ENCODE peak calls at places on chromosome X, in ten cellular contexts. One of them, this sample, is unnamed. For H3K4me1, the result is how much of the 10 kb centered on the place peaks cover.

GRCh38 chrX:11781734-11782370 is 23.8 kb downstream of the MSL3 start:
- DNase-seq in GM23338: no peak
- DNase-seq in sigmoid colon: no peak
- DNase-seq in endothelial cell of umbilical vein: no peak
- DNase-seq in stomach: no peak
- DNase-seq in HCT116: no peak
- DNase-seq in spleen: no peak
- DNase-seq in Panc1: no peak
- DNase-seq in vagina: no peak
- DNase-seq in transverse colon: no peak
- DNase-seq in this sample: no peak

GRCh38 chrX:125503769-125504168 is 184.1 kb downstream of the TEX13C start:
- DNase-seq in GM23338: no peak
- DNase-seq in sigmoid colon: no peak
- DNase-seq in endothelial cell of umbilical vein: no peak
- DNase-seq in stomach: no peak
- DNase-seq in HCT116: no peak
- DNase-seq in spleen: no peak
- DNase-seq in Panc1: no peak
- DNase-seq in vagina: no peak
- DNase-seq in transverse colon: no peak
- DNase-seq in this sample: no peak

GRCh38 chrX:2441466-2441865 is 59.3 kb downstream of the DHRSX start:
- DNase-seq in GM23338: no peak
- DNase-seq in sigmoid colon: no peak
- DNase-seq in endothelial cell of umbilical vein: no peak
- DNase-seq in stomach: no peak
- DNase-seq in HCT116: no peak
- DNase-seq in spleen: no peak
- DNase-seq in Panc1: no peak
- DNase-seq in vagina: no peak
- DNase-seq in transverse colon: no peak
- DNase-seq in this sample: no peak

GRCh38 chrX:78886550-78886949 is 58.6 kb upstream of the P2RY10 start:
- DNase-seq in GM23338: peak
- DNase-seq in sigmoid colon: no peak
- DNase-seq in endothelial cell of umbilical vein: no peak
- DNase-seq in stomach: no peak
- DNase-seq in HCT116: no peak
- DNase-seq in spleen: no peak
- DNase-seq in Panc1: peak
- DNase-seq in vagina: no peak
- DNase-seq in transverse colon: no peak
- DNase-seq in this sample: no peak

GRCh38 chrX:15340867-15341266 is 5.5 kb upstream of the PIGA start:
- DNase-seq in GM23338: no peak
- DNase-seq in sigmoid colon: no peak
- DNase-seq in endothelial cell of umbilical vein: no peak
- DNase-seq in stomach: no peak
- DNase-seq in HCT116: no peak
- DNase-seq in spleen: no peak
- DNase-seq in Panc1: no peak
- DNase-seq in vagina: no peak
- DNase-seq in transverse colon: no peak
- DNase-seq in this sample: no peak

GRCh38 chrX:71282514-71283408 is 674 bp upstream of the NONO start:
- DNase-seq in GM23338: peak
- DNase-seq in sigmoid colon: no peak
- DNase-seq in endothelial cell of umbilical vein: no peak
- DNase-seq in stomach: no peak
- DNase-seq in HCT116: peak
- DNase-seq in spleen: no peak
- DNase-seq in Panc1: no peak
- DNase-seq in vagina: no peak
- DNase-seq in transverse colon: no peak
- DNase-seq in this sample: no peak

GRCh38 chrX:2536974-2537373 is 36.2 kb upstream of the DHRSX start:
- DNase-seq in GM23338: no peak
- DNase-seq in sigmoid colon: no peak
- DNase-seq in endothelial cell of umbilical vein: no peak
- DNase-seq in stomach: no peak
- DNase-seq in HCT116: no peak
- DNase-seq in spleen: no peak
- DNase-seq in Panc1: no peak
- DNase-seq in vagina: no peak
- DNase-seq in transverse colon: no peak
- DNase-seq in this sample: no peak

GRCh38 chrX:35841872-35842271 is 43.7 kb downstream of the MAGEB16 start:
- DNase-seq in GM23338: no peak
- DNase-seq in sigmoid colon: no peak
- DNase-seq in endothelial cell of umbilical vein: no peak
- DNase-seq in stomach: no peak
- DNase-seq in HCT116: no peak
- DNase-seq in spleen: no peak
- DNase-seq in Panc1: no peak
- DNase-seq in vagina: no peak
- DNase-seq in transverse colon: no peak
- DNase-seq in this sample: no peak

GRCh38 chrX:43225626-43226328 is 430.3 kb upstream of the MAOA start:
- DNase-seq in GM23338: no peak
- DNase-seq in sigmoid colon: no peak
- DNase-seq in endothelial cell of umbilical vein: no peak
- DNase-seq in stomach: no peak
- DNase-seq in HCT116: no peak
- DNase-seq in spleen: no peak
- DNase-seq in Panc1: no peak
- DNase-seq in vagina: no peak
- DNase-seq in transverse colon: no peak
- DNase-seq in this sample: no peak

GRCh38 chrX:7054219-7055206 is 93.0 kb upstream of the STS start:
- DNase-seq in GM23338: no peak
- DNase-seq in sigmoid colon: no peak
- DNase-seq in endothelial cell of umbilical vein: no peak
- DNase-seq in stomach: no peak
- DNase-seq in HCT116: no peak
- DNase-seq in spleen: no peak
- DNase-seq in Panc1: no peak
- DNase-seq in vagina: no peak
- DNase-seq in transverse colon: no peak
- DNase-seq in this sample: no peak

GRCh38 chrX:154356596-154356995 is 17.8 kb downstream of the FLNA start:
- DNase-seq in GM23338: no peak
- DNase-seq in sigmoid colon: no peak
- DNase-seq in endothelial cell of umbilical vein: no peak
- DNase-seq in stomach: no peak
- DNase-seq in HCT116: no peak
- DNase-seq in spleen: no peak
- DNase-seq in Panc1: no peak
- DNase-seq in vagina: no peak
- DNase-seq in transverse colon: no peak
- DNase-seq in this sample: no peak

GRCh38 chrX:154354516-154354915 is 19.9 kb downstream of the FLNA start:
- DNase-seq in GM23338: no peak
- DNase-seq in sigmoid colon: no peak
- DNase-seq in endothelial cell of umbilical vein: no peak
- DNase-seq in stomach: no peak
- DNase-seq in HCT116: no peak
- DNase-seq in spleen: no peak
- DNase-seq in Panc1: no peak
- DNase-seq in vagina: no peak
- DNase-seq in transverse colon: no peak
- DNase-seq in this sample: no peak

GRCh38 chrX:154355094-154355775 is 19.2 kb downstream of the FLNA start:
- DNase-seq in GM23338: no peak
- DNase-seq in sigmoid colon: no peak
- DNase-seq in endothelial cell of umbilical vein: no peak
- DNase-seq in stomach: no peak
- DNase-seq in HCT116: no peak
- DNase-seq in spleen: no peak
- DNase-seq in Panc1: no peak
- DNase-seq in vagina: no peak
- DNase-seq in transverse colon: no peak
- DNase-seq in this sample: no peak

GRCh38 chrX:154357205-154357604 is 17.2 kb downstream of the FLNA start:
- DNase-seq in GM23338: no peak
- DNase-seq in sigmoid colon: no peak
- DNase-seq in endothelial cell of umbilical vein: no peak
- DNase-seq in stomach: no peak
- DNase-seq in HCT116: no peak
- DNase-seq in spleen: no peak
- DNase-seq in Panc1: no peak
- DNase-seq in vagina: no peak
- DNase-seq in transverse colon: no peak
- DNase-seq in this sample: no peak

GRCh38 chrX:154355776-154356140 is 18.7 kb downstream of the FLNA start:
- DNase-seq in GM23338: no peak
- DNase-seq in sigmoid colon: no peak
- DNase-seq in endothelial cell of umbilical vein: no peak
- DNase-seq in stomach: no peak
- DNase-seq in HCT116: no peak
- DNase-seq in spleen: no peak
- DNase-seq in Panc1: no peak
- DNase-seq in vagina: no peak
- DNase-seq in transverse colon: no peak
- DNase-seq in this sample: no peak
- TF ChIP-seq POLR2AphosphoS5 in GM23338: no peak
- TF ChIP-seq POLR2AphosphoS5 in sigmoid colon: peak
- TF ChIP-seq POLR2AphosphoS5 in endothelial cell of umbilical vein: no peak
- TF ChIP-seq POLR2AphosphoS5 in stomach: no peak
- TF ChIP-seq POLR2AphosphoS5 in HCT116: no peak
- TF ChIP-seq POLR2AphosphoS5 in spleen: no peak
- TF ChIP-seq POLR2AphosphoS5 in Panc1: no peak
- TF ChIP-seq POLR2AphosphoS5 in vagina: no peak
- TF ChIP-seq POLR2AphosphoS5 in transverse colon: no peak
- TF ChIP-seq POLR2AphosphoS5 in this sample: no peak

DNA sequence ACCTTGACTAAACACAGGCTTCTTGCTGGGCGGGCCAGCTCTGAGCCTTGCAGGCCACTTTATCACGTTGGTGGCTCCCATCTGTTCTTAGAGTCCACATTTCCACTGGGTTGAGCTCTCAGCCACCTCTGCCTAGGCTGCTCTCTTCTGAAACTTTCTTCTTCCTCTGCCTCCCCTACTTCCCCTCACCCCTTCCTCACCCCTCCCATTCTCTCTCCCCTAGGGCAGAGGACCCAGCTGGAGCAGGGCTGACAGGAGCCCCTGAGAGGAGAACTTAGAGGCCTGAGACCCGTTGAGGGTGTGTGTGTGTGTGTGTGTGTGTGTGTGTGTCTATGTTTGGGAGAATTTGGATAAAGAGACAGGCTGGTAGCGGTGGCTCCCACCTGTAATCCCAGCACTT is 19.9 kb upstream of the TMSB4X start:
- DNase-seq in GM23338: no peak
- DNase-seq in sigmoid colon: no peak
- DNase-seq in endothelial cell of umbilical vein: no peak
- DNase-seq in stomach: no peak
- DNase-seq in HCT116: no peak
- DNase-seq in spleen: no peak
- DNase-seq in Panc1: no peak
- DNase-seq in vagina: no peak
- DNase-seq in transverse colon: no peak
- DNase-seq in this sample: no peak
- H3K4me1 ChIP-seq in GM23338: under half
- H3K4me1 ChIP-seq in sigmoid colon: under half
- H3K4me1 ChIP-seq in endothelial cell of umbilical vein: under half
- H3K4me1 ChIP-seq in stomach: under half
- H3K4me1 ChIP-seq in HCT116: under half
- H3K4me1 ChIP-seq in spleen: half or more
- H3K4me1 ChIP-seq in Panc1: under half
- H3K4me1 ChIP-seq in vagina: under half
- H3K4me1 ChIP-seq in transverse colon: under half
- H3K4me1 ChIP-seq in this sample: under half

DNA sequence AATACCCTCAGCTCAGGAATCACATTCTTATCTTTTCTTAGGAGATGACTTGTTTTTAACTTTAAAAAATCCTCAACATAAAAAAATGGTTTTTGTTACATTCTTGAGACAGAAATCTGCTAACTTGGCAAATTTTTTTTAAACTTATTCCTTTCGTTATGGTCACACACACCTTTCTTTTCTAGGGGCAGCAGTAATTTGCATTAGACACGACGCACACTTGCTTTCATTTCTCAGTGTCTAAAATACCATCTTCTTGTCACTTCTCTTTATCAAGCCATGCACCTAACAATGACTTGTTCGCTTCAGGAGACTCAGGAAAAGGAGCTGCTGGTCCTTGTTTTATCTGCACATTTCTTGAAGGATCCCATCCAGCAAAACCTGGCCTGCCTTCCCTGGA is 112.6 kb upstream of the TBL1X start:
- DNase-seq in GM23338: no peak
- DNase-seq in sigmoid colon: no peak
- DNase-seq in endothelial cell of umbilical vein: no peak
- DNase-seq in stomach: no peak
- DNase-seq in HCT116: no peak
- DNase-seq in spleen: no peak
- DNase-seq in Panc1: no peak
- DNase-seq in vagina: no peak
- DNase-seq in transverse colon: no peak
- DNase-seq in this sample: no peak
- H3K4me3 ChIP-seq in GM23338: no peak
- H3K4me3 ChIP-seq in sigmoid colon: no peak
- H3K4me3 ChIP-seq in endothelial cell of umbilical vein: no peak
- H3K4me3 ChIP-seq in stomach: no peak
- H3K4me3 ChIP-seq in HCT116: no peak
- H3K4me3 ChIP-seq in spleen: peak
- H3K4me3 ChIP-seq in Panc1: no peak
- H3K4me3 ChIP-seq in vagina: no peak
- H3K4me3 ChIP-seq in transverse colon: no peak
- H3K4me3 ChIP-seq in this sample: no peak

DNA sequence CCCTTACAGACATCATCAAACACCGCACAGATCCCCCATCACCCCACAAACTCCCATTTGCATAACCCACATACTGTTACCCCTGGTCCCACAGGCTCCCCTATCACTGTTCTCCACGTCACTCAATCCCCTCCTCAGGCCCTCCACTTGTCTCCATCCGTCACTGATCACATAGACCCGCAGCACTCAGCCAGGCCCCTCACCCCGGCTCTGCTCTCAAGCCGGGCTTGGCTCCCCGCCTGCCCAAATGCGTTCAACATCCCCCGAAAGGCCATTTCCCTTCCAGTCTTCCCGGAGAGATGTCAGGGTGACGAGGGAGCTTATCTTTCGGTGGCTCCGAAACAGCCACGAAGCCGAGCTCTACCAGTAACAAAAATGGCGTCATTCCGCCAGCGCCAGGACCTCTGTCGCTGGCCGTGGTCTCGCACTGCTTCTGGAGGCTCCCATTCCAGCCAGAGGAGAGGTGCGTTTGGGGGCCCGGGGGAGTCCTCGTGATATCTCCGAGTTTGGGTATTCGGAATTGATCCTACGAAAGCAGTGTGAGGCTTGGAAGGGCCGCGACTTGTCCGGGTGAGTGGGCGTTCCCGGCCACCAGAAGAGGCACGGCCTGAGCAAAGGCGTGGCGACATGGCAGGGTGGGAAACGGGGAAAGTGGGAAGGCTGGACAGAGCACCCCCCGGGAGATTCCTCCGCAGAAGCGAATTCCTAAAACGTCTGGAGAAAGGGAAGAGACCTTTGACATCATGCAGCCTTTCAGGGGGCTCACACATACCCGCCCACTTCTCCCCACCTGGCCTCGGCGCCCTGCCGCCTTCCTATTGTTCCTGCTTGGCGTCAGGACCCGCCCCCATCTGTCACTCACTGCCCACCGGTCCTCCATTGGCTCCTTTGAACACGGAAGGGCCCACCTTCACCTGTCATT is at the start of gene ZNF630:
- DNase-seq in GM23338: peak
- DNase-seq in sigmoid colon: peak
- DNase-seq in endothelial cell of umbilical vein: peak
- DNase-seq in stomach: peak
- DNase-seq in HCT116: no peak
- DNase-seq in spleen: peak
- DNase-seq in Panc1: no peak
- DNase-seq in vagina: no peak
- DNase-seq in transverse colon: peak
- DNase-seq in this sample: peak
- TF ChIP-seq POLR2AphosphoS5 in GM23338: peak
- TF ChIP-seq POLR2AphosphoS5 in sigmoid colon: peak
- TF ChIP-seq POLR2AphosphoS5 in endothelial cell of umbilical vein: no peak
- TF ChIP-seq POLR2AphosphoS5 in stomach: peak
- TF ChIP-seq POLR2AphosphoS5 in HCT116: no peak
- TF ChIP-seq POLR2AphosphoS5 in spleen: peak
- TF ChIP-seq POLR2AphosphoS5 in Panc1: no peak
- TF ChIP-seq POLR2AphosphoS5 in vagina: peak
- TF ChIP-seq POLR2AphosphoS5 in transverse colon: no peak
- TF ChIP-seq POLR2AphosphoS5 in this sample: no peak